ENCODE peak calls at places on chromosomes 3 and 15, in seven cellular contexts. One of them, this sample, is unnamed.

GRCh38 chr3:48688032-48688736 is 2.5 kb upstream of the NCKIPSD start:
- DNase-seq in activated CD4-positive, alpha-beta memory T cell treated with anti-CD3 and anti-CD28 coated beads, Interleukin-2, amount 10 ng/mL, durations not matched to agents 7 days and 5 days: no peak
- DNase-seq in activated T-helper 1 cell treated with anti-CD3 and anti-CD28 coated beads, Interleukin-2, amount 50 U/mL, for 16 hours: no peak
- DNase-seq in left cardiac atrium: no peak
- DNase-seq in SJSA1: no peak
- DNase-seq in NCI-H2171: no peak
- DNase-seq in amniotic epithelial cell: no peak
- DNase-seq in this sample: no peak

GRCh38 chr3:195811756-195812155 is at the start of gene MUC4:
- DNase-seq in SJSA1: no peak
- DNase-seq in activated CD4-positive, alpha-beta memory T cell treated with anti-CD3 and anti-CD28 coated beads, Interleukin-2, amount 10 ng/mL, durations not matched to agents 7 days and 5 days: no peak
- DNase-seq in activated T-helper 1 cell treated with anti-CD3 and anti-CD28 coated beads, Interleukin-2, amount 50 U/mL, for 16 hours: no peak
- DNase-seq in NCI-H2171: peak
- DNase-seq in amniotic epithelial cell: no peak
- DNase-seq in left cardiac atrium: no peak
- DNase-seq in this sample: no peak

GRCh38 chr15:77599357-77599756 is 33.4 kb downstream of the LINGO1 start:
- DNase-seq in left cardiac atrium: no peak
- DNase-seq in NCI-H2171: no peak
- DNase-seq in activated CD4-positive, alpha-beta memory T cell treated with anti-CD3 and anti-CD28 coated beads, Interleukin-2, amount 10 ng/mL, durations not matched to agents 7 days and 5 days: no peak
- DNase-seq in amniotic epithelial cell: no peak
- DNase-seq in activated T-helper 1 cell treated with anti-CD3 and anti-CD28 coated beads, Interleukin-2, amount 50 U/mL, for 16 hours: no peak
- DNase-seq in SJSA1: no peak
- DNase-seq in this sample: no peak

GRCh38 chr15:59537384-59537783 is 74.2 kb upstream of the GCNT3 start:
- DNase-seq in activated T-helper 1 cell treated with anti-CD3 and anti-CD28 coated beads, Interleukin-2, amount 50 U/mL, for 16 hours: no peak
- DNase-seq in left cardiac atrium: no peak
- DNase-seq in SJSA1: no peak
- DNase-seq in activated CD4-positive, alpha-beta memory T cell treated with anti-CD3 and anti-CD28 coated beads, Interleukin-2, amount 10 ng/mL, durations not matched to agents 7 days and 5 days: no peak
- DNase-seq in amniotic epithelial cell: no peak
- DNase-seq in NCI-H2171: no peak
- DNase-seq in this sample: no peak

GRCh38 chr3:24336101-24336500 is 158.5 kb downstream of the THRB start:
- DNase-seq in left cardiac atrium: no peak
- DNase-seq in amniotic epithelial cell: no peak
- DNase-seq in NCI-H2171: no peak
- DNase-seq in SJSA1: no peak
- DNase-seq in activated CD4-positive, alpha-beta memory T cell treated with anti-CD3 and anti-CD28 coated beads, Interleukin-2, amount 10 ng/mL, durations not matched to agents 7 days and 5 days: no peak
- DNase-seq in activated T-helper 1 cell treated with anti-CD3 and anti-CD28 coated beads, Interleukin-2, amount 50 U/mL, for 16 hours: no peak
- DNase-seq in this sample: no peak

GRCh38 chr15:41965441-41966413 is 6.6 kb downstream of the EHD4 start:
- DNase-seq in activated CD4-positive, alpha-beta memory T cell treated with anti-CD3 and anti-CD28 coated beads, Interleukin-2, amount 10 ng/mL, durations not matched to agents 7 days and 5 days: no peak
- DNase-seq in NCI-H2171: peak
- DNase-seq in amniotic epithelial cell: no peak
- DNase-seq in activated T-helper 1 cell treated with anti-CD3 and anti-CD28 coated beads, Interleukin-2, amount 50 U/mL, for 16 hours: no peak
- DNase-seq in left cardiac atrium: peak
- DNase-seq in SJSA1: peak
- DNase-seq in this sample: no peak

GRCh38 chr3:9715764-9716437 is 12.3 kb downstream of the CPNE9 start:
- DNase-seq in activated T-helper 1 cell treated with anti-CD3 and anti-CD28 coated beads, Interleukin-2, amount 50 U/mL, for 16 hours: no peak
- DNase-seq in SJSA1: peak
- DNase-seq in left cardiac atrium: peak
- DNase-seq in NCI-H2171: no peak
- DNase-seq in amniotic epithelial cell: peak
- DNase-seq in activated CD4-positive, alpha-beta memory T cell treated with anti-CD3 and anti-CD28 coated beads, Interleukin-2, amount 10 ng/mL, durations not matched to agents 7 days and 5 days: peak
- DNase-seq in this sample: no peak

GRCh38 chr3:56453027-56453426 is 15.2 kb downstream of the ERC2 start:
- DNase-seq in activated T-helper 1 cell treated with anti-CD3 and anti-CD28 coated beads, Interleukin-2, amount 50 U/mL, for 16 hours: no peak
- DNase-seq in activated CD4-positive, alpha-beta memory T cell treated with anti-CD3 and anti-CD28 coated beads, Interleukin-2, amount 10 ng/mL, durations not matched to agents 7 days and 5 days: no peak
- DNase-seq in NCI-H2171: no peak
- DNase-seq in left cardiac atrium: no peak
- DNase-seq in amniotic epithelial cell: no peak
- DNase-seq in SJSA1: no peak
- DNase-seq in this sample: no peak

GRCh38 chr3:44065311-44065710 is 176.4 kb upstream of the TOPAZ1 start:
- DNase-seq in left cardiac atrium: peak
- DNase-seq in SJSA1: no peak
- DNase-seq in activated CD4-positive, alpha-beta memory T cell treated with anti-CD3 and anti-CD28 coated beads, Interleukin-2, amount 10 ng/mL, durations not matched to agents 7 days and 5 days: no peak
- DNase-seq in amniotic epithelial cell: peak
- DNase-seq in NCI-H2171: no peak
- DNase-seq in activated T-helper 1 cell treated with anti-CD3 and anti-CD28 coated beads, Interleukin-2, amount 50 U/mL, for 16 hours: no peak
- DNase-seq in this sample: no peak

GRCh38 chr15:97410907-97411575 is 549.5 kb upstream of the ARRDC4 start:
- DNase-seq in left cardiac atrium: peak
- DNase-seq in NCI-H2171: no peak
- DNase-seq in SJSA1: no peak
- DNase-seq in activated T-helper 1 cell treated with anti-CD3 and anti-CD28 coated beads, Interleukin-2, amount 50 U/mL, for 16 hours: no peak
- DNase-seq in activated CD4-positive, alpha-beta memory T cell treated with anti-CD3 and anti-CD28 coated beads, Interleukin-2, amount 10 ng/mL, durations not matched to agents 7 days and 5 days: no peak
- DNase-seq in amniotic epithelial cell: no peak
- DNase-seq in this sample: no peak

GRCh38 chr15:92608866-92609700 is 46.5 kb downstream of the FAM174B start:
- DNase-seq in NCI-H2171: no peak
- DNase-seq in SJSA1: no peak
- DNase-seq in amniotic epithelial cell: no peak
- DNase-seq in activated T-helper 1 cell treated with anti-CD3 and anti-CD28 coated beads, Interleukin-2, amount 50 U/mL, for 16 hours: no peak
- DNase-seq in left cardiac atrium: no peak
- DNase-seq in activated CD4-positive, alpha-beta memory T cell treated with anti-CD3 and anti-CD28 coated beads, Interleukin-2, amount 10 ng/mL, durations not matched to agents 7 days and 5 days: no peak
- DNase-seq in this sample: no peak

GRCh38 chr3:126604691-126605090 is 46.0 kb upstream of the C3orf22 start:
- DNase-seq in amniotic epithelial cell: no peak
- DNase-seq in left cardiac atrium: no peak
- DNase-seq in activated T-helper 1 cell treated with anti-CD3 and anti-CD28 coated beads, Interleukin-2, amount 50 U/mL, for 16 hours: no peak
- DNase-seq in SJSA1: no peak
- DNase-seq in NCI-H2171: no peak
- DNase-seq in activated CD4-positive, alpha-beta memory T cell treated with anti-CD3 and anti-CD28 coated beads, Interleukin-2, amount 10 ng/mL, durations not matched to agents 7 days and 5 days: no peak
- DNase-seq in this sample: no peak

GRCh38 chr3:25033407-25034029 is 394.5 kb upstream of the RARB start:
- DNase-seq in activated T-helper 1 cell treated with anti-CD3 and anti-CD28 coated beads, Interleukin-2, amount 50 U/mL, for 16 hours: no peak
- DNase-seq in activated CD4-positive, alpha-beta memory T cell treated with anti-CD3 and anti-CD28 coated beads, Interleukin-2, amount 10 ng/mL, durations not matched to agents 7 days and 5 days: no peak
- DNase-seq in amniotic epithelial cell: peak
- DNase-seq in left cardiac atrium: peak
- DNase-seq in SJSA1: peak
- DNase-seq in NCI-H2171: no peak
- DNase-seq in this sample: no peak

GRCh38 chr15:51243774-51244173 is 94.6 kb downstream of the CYP19A1 start:
- DNase-seq in activated T-helper 1 cell treated with anti-CD3 and anti-CD28 coated beads, Interleukin-2, amount 50 U/mL, for 16 hours: no peak
- DNase-seq in left cardiac atrium: no peak
- DNase-seq in SJSA1: no peak
- DNase-seq in amniotic epithelial cell: no peak
- DNase-seq in activated CD4-positive, alpha-beta memory T cell treated with anti-CD3 and anti-CD28 coated beads, Interleukin-2, amount 10 ng/mL, durations not matched to agents 7 days and 5 days: no peak
- DNase-seq in NCI-H2171: no peak
- DNase-seq in this sample: no peak

GRCh38 chr15:40825661-40826088 is 2.8 kb downstream of the PPP1R14D start:
- DNase-seq in SJSA1: no peak
- DNase-seq in activated CD4-positive, alpha-beta memory T cell treated with anti-CD3 and anti-CD28 coated beads, Interleukin-2, amount 10 ng/mL, durations not matched to agents 7 days and 5 days: no peak
- DNase-seq in left cardiac atrium: no peak
- DNase-seq in amniotic epithelial cell: peak
- DNase-seq in activated T-helper 1 cell treated with anti-CD3 and anti-CD28 coated beads, Interleukin-2, amount 50 U/mL, for 16 hours: no peak
- DNase-seq in NCI-H2171: no peak
- DNase-seq in this sample: no peak

This sample was measured in NCI-H748 treated with DMSO at 0.1 percent for 48 hours.